ENCODE peak calls at places on chromosomes 16 and 17, in four cellular contexts. J is heart right ventricle; S is CD4-positive, alpha-beta T cell; F is body of pancreas. Y is an unnamed sample.

GRCh38 chr17:17750881-17751280 is 69.6 kb downstream of the RAI1 start:
- DNase-seq in J (no peak), S (no peak), F (no peak), Y (no peak)

GRCh38 chr17:17467720-17468119 is 9.1 kb upstream of the MED9 start:
- DNase-seq in J (no peak), S (no peak), F (peak), Y (no peak)

GRCh38 chr17:61868074-61868473 is 4.7 kb upstream of the BRIP1 start:
- DNase-seq in J (no peak), S (no peak), F (no peak), Y (no peak)

GRCh38 chr17:9002610-9003354 is 18.5 kb upstream of the NTN1 start:
- DNase-seq in J (no peak), S (no peak), F (peak), Y (no peak)

GRCh38 chr17:47700471-47701449 is 6.8 kb downstream of the TBKBP1 start:
- DNase-seq in J (no peak), S (no peak), F (no peak), Y (no peak)

GRCh38 chr16:71645450-71645849 is 19.5 kb downstream of the MARVELD3 start:
- DNase-seq in J (no peak), S (no peak), F (peak), Y (no peak)

GRCh38 chr16:6363891-6364607 is 968.6 kb upstream of the RBFOX1 start:
- DNase-seq in J (no peak), S (no peak), F (no peak), Y (no peak)

GRCh38 chr16:30183961-30184429 is 593 bp downstream of the CORO1A start:
- DNase-seq in J (peak), S (peak), F (peak), Y (no peak)

GRCh38 chr16:80231118-80231515 is 309.7 kb upstream of the DYNLRB2 start:
- DNase-seq in J (no peak), S (no peak), F (no peak), Y (no peak)

GRCh38 chr17:74715144-74715543 is 2.4 kb upstream of the CD300LF start:
- DNase-seq in J (no peak), S (no peak), F (no peak), Y (no peak)

GRCh38 chr17:39150795-39151679 is at the start of gene PLXDC1:
- DNase-seq in J (no peak), S (no peak), F (no peak), Y (no peak)

GRCh38 chr17:19724501-19725420 is 8.4 kb upstream of the SLC47A2 start:
- DNase-seq in J (peak), S (peak), F (peak), Y (no peak)

GRCh38 chr17:55756689-55757088 is 5.8 kb downstream of the PCTP start:
- DNase-seq in J (no peak), S (no peak), F (no peak), Y (no peak)

GRCh38 chr17:71436479-71436878 is 684.3 kb upstream of the SOX9 start:
- DNase-seq in J (no peak), S (no peak), F (no peak), Y (no peak)

GRCh38 chr16:2404099-2404498 is 25.1 kb upstream of the CCNF start:
- DNase-seq in J (no peak), S (no peak), F (no peak), Y (no peak)

GRCh38 chr17:73224663-73225305 is 31.9 kb downstream of the COG1 start:
- DNase-seq in J (no peak), S (no peak), F (no peak), Y (no peak)
- H3K27ac ChIP-seq in J (no peak), S (no peak), F (no peak), Y (no peak)

GRCh38 chr16:87580855-87581261 is 21.4 kb upstream of the JPH3 start:
- DNase-seq in J (no peak), S (no peak), F (no peak), Y (no peak)
- H3K27ac ChIP-seq in J (no peak), S (no peak), F (no peak), Y (no peak)

GRCh38 chr16:77570574-77570973 is 135.7 kb upstream of the ADAMTS18 start:
- DNase-seq in J (no peak), S (no peak), F (no peak), Y (no peak)
- H3K27ac ChIP-seq in J (no peak), S (no peak), F (no peak), Y (no peak)

GRCh38 chr17:1377334-1377733 is 22.7 kb downstream of the YWHAE start:
- DNase-seq in J (no peak), S (no peak), F (no peak), Y (no peak)

GRCh38 chr17:1373710-1374237 is 26.2 kb downstream of the YWHAE start:
- DNase-seq in J (no peak), S (no peak), F (no peak), Y (no peak)

GRCh38 chr17:1375615-1376014 is 24.4 kb downstream of the YWHAE start:
- DNase-seq in J (no peak), S (no peak), F (no peak), Y (no peak)

GRCh38 chr17:1374426-1375177 is 25.4 kb downstream of the YWHAE start:
- DNase-seq in J (no peak), S (no peak), F (no peak), Y (no peak)

DNA sequence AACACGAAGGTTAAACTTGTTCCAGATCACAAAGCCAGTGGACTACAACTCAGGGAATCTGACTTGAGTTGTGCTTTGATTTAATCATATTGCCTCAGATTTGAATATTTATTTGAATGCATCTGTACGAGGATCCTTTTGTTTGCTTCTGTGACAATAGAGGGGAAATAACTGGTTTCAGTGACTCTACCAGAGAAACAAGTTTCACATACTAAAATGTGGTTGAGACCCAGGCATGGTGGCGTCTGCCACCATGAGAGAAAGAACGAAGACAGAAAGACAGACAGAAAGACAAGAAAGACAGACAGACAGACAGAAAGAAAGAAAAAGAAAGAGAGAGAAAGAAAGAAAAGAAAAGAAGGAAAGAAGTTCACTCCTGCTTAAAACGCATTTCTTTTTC is 24.0 kb downstream of the YWHAE start:
- DNase-seq in J (no peak), S (no peak), F (no peak), Y (no peak)
- H3K27ac ChIP-seq in J (no peak), S (peak), F (peak), Y (no peak)

DNA sequence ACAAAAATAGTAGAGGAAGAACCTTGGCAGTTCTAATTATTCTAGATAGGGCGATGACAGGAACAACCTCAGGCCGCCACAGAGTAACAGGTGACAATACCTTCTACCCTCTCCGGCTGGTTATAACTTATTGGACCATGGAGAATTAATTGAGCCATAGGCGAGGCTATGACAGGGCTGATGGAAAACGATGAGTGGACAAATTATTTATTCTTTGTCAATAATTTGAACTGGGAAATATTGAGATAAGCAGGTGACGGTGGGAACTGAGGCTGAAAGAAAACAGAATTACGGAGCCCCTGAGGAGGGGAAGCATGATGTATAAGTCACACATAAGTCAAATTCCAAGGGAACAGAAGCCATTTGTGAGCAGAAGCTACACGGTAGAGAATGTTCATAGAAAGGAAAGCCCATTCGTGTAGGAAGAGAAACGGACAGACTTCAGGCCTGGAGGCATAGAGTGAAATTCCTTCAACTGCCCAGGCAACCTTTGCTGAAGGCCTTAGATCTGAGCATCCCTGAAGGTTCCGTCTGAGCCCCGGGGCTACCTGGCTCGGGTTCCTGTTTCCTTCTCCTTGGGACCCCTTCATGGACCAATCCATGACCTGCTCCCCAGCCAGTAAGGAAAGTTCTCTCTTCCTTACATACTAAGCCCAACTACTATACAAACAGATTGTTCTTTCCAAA is 158.1 kb downstream of the MAP2K4 start:
- DNase-seq in J (no peak), S (no peak), F (no peak), Y (no peak)
- H3K27ac ChIP-seq in J (no peak), S (no peak), F (no peak), Y (no peak)

GRCh38 chr17:68033636-68034451 is 1.7 kb upstream of the KPNA2 start:
- DNase-seq in J (peak), S (no peak), F (no peak), Y (no peak)

GRCh38 chr17:68036304-68037147 is 991 bp downstream of the KPNA2 start:
- DNase-seq in J (no peak), S (no peak), F (no peak), Y (no peak)

GRCh38 chr17:68035523-68036303 is at the start of gene KPNA2:
- DNase-seq in J (peak), S (peak), F (peak), Y (peak)

GRCh38 chr17:68035131-68035522 is 408 bp upstream of the KPNA2 start:
- DNase-seq in J (peak), S (peak), F (peak), Y (peak)

GRCh38 chr17:68034452-68034776 is 1.1 kb upstream of the KPNA2 start:
- DNase-seq in J (no peak), S (no peak), F (no peak), Y (no peak)
- H3K27ac ChIP-seq in J (peak), S (no peak), F (no peak), Y (no peak)

GRCh38 chr17:77476920-77477805 is 336.4 kb downstream of the SEC14L1 start:
- DNase-seq in J (peak), S (no peak), F (peak), Y (no peak)
- H3K27ac ChIP-seq in J (peak), S (peak), F (no peak), Y (no peak)